ENCODE peak calls at places on chromosomes 5 and 9, in seven cellular contexts. O, G, Z, V, L, C and R are unnamed samples.
A peak's percentile ranks its signal among the peaks of the same experiment; 100 is the strongest.

GRCh38 chr5:135028791-135029467 is 5.1 kb downstream of the PITX1 start:
- DNase-seq in O (no peak), G (peak; percentile 63), Z (peak; percentile 64), V (peak; percentile 2), L (no peak), C (no peak), R (no peak)

GRCh38 chr9:123364241-123364824 is 8.3 kb downstream of the CRB2 start:
- DNase-seq in O (no peak), G (peak; percentile 86), Z (no peak), V (peak; percentile 78), L (no peak), C (no peak), R (peak; percentile 48)

GRCh38 chr5:133643365-133643764 is 31.0 kb upstream of the FSTL4 start:
- DNase-seq in O (no peak), G (no peak), Z (no peak), V (no peak), L (no peak), C (no peak), R (no peak)

GRCh38 chr5:128290152-128290858 is 206.7 kb downstream of the SLC12A2 start:
- DNase-seq in O (no peak), G (no peak), Z (no peak), V (peak; percentile 28), L (no peak), C (no peak), R (peak; percentile 20)

GRCh38 chr5:135072357-135073247 is 38.6 kb upstream of the PITX1 start:
- DNase-seq in O (no peak), G (no peak), Z (no peak), V (no peak), L (no peak), C (no peak), R (no peak)

GRCh38 chr5:66741394-66741793 is 145.2 kb downstream of the MAST4 start:
- DNase-seq in O (no peak), G (no peak), Z (no peak), V (no peak), L (peak; percentile 26), C (no peak), R (no peak)

GRCh38 chr5:91384671-91385430 is 1.7 kb upstream of the ARRDC3 start:
- DNase-seq in O (no peak), G (peak; percentile 92), Z (no peak), V (peak; percentile 95), L (peak; percentile 50), C (peak; percentile 71), R (peak; percentile 94)

GRCh38 chr5:32984851-32985250 is 273.7 kb downstream of the NPR3 start:
- DNase-seq in O (no peak), G (no peak), Z (no peak), V (peak; percentile 29), L (no peak), C (no peak), R (peak; percentile 40)

GRCh38 chr9:27329292-27329691 is 32.3 kb upstream of the EQTN start:
- DNase-seq in O (no peak), G (no peak), Z (no peak), V (no peak), L (no peak), C (no peak), R (no peak)

GRCh38 chr9:106916491-106917235 is 53.7 kb downstream of the ZNF462 start:
- DNase-seq in O (no peak), G (peak; percentile 80), Z (peak; percentile 71), V (peak; percentile 90), L (peak; percentile 73), C (no peak), R (peak; percentile 80)

GRCh38 chr5:10579537-10580521 is 16.0 kb downstream of the ANKRD33B start:
- DNase-seq in O (no peak), G (no peak), Z (no peak), V (no peak), L (no peak), C (no peak), R (no peak)

GRCh38 chr9:122029898-122030297 is 63.2 kb downstream of the TTLL11 start:
- DNase-seq in O (no peak), G (no peak), Z (no peak), V (no peak), L (no peak), C (no peak), R (peak; percentile 19)

GRCh38 chr5:133844836-133845235 is 123.6 kb downstream of the C5orf15 start:
- DNase-seq in O (no peak), G (no peak), Z (no peak), V (no peak), L (no peak), C (no peak), R (no peak)

GRCh38 chr5:95838001-95838520 is 15.5 kb upstream of the GLRX start:
- DNase-seq in O (no peak), G (no peak), Z (no peak), V (no peak), L (no peak), C (no peak), R (no peak)

GRCh38 chr5:93886098-93886806 is 144.9 kb upstream of the POU5F2 start:
- DNase-seq in O (no peak), G (no peak), Z (no peak), V (no peak), L (no peak), C (no peak), R (peak; percentile 21)
- H3K4me3 ChIP-seq in O (no peak overlapping the region), G (no peak overlapping the region), Z (no peak overlapping the region), V (no peak overlapping the region), L (no peak overlapping the region), C (no peak overlapping the region), R (no peak overlapping the region)

DNA sequence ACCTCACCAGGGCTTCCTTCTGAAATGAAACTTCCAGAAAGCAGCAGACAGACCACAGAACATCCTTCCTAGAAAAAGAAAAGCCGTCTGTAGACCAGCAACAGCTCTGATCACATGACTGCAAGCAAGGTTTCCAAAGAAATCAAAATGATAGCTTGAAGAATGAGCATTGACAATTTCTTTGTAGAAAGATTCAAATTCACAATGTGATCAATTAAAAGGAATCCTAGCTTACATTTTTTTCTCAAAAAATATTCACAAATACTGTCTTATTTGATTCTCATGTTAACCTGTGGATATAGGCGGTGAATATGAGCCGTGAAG is 144.9 kb downstream of the MTX3 start:
- DNase-seq in O (no peak), G (no peak), Z (no peak), V (no peak), L (no peak), C (no peak), R (no peak)
- H3K4me3 ChIP-seq in O (no peak overlapping the region), G (no peak overlapping the region), Z (no peak overlapping the region), V (no peak overlapping the region), L (no peak overlapping the region), C (no peak overlapping the region), R (no peak overlapping the region)

GRCh38 chr9:133791069-133791468 is 52.9 kb upstream of the SARDH start:
- DNase-seq in O (no peak), G (no peak), Z (no peak), V (no peak), L (no peak), C (no peak), R (no peak)

GRCh38 chr9:133787749-133788015 is 49.5 kb upstream of the SARDH start:
- DNase-seq in O (no peak), G (peak; percentile 17), Z (no peak), V (no peak), L (peak; percentile 77), C (peak; percentile 16), R (peak; percentile 11)

GRCh38 chr9:133786936-133787748 is 49.0 kb upstream of the SARDH start:
- DNase-seq in O (no peak), G (no peak), Z (no peak), V (no peak), L (no peak), C (no peak), R (no peak)

GRCh38 chr9:133788045-133788818 is 50.1 kb upstream of the SARDH start:
- DNase-seq in O (no peak), G (no peak), Z (no peak), V (no peak), L (no peak), C (no peak), R (no peak)

GRCh38 chr9:133788819-133789733 is 50.9 kb upstream of the SARDH start:
- DNase-seq in O (no peak), G (no peak), Z (no peak), V (no peak), L (peak; percentile 70), C (no peak), R (no peak)
- H3K4me3 ChIP-seq in O (no peak overlapping the region), G (no peak overlapping the region), Z (no peak overlapping the region), V (no peak overlapping the region), L (no peak overlapping the region), C (no peak overlapping the region), R (no peak overlapping the region)

GRCh38 chr9:114097613-114098020 is 1.5 kb downstream of the KIF12 start:
- DNase-seq in O (no peak), G (no peak), Z (no peak), V (peak; percentile 30), L (peak; percentile 72), C (no peak), R (no peak)
- H3K4me3 ChIP-seq in O (no peak overlapping the region), G (peak overlapping the region; percentile 42), Z (peak overlapping the region; percentile 33), V (peak overlapping the region; percentile 22), L (peak overlapping the region; percentile 56), C (no peak overlapping the region), R (no peak overlapping the region)

GRCh38 chr9:33448159-33448511 is 742 bp upstream of the AQP3 start:
- DNase-seq in O (no peak), G (no peak), Z (no peak), V (no peak), L (no peak), C (no peak), R (no peak)

GRCh38 chr9:33447404-33448158 is at the start of gene AQP3:
- DNase-seq in O (peak; percentile 64), G (peak; percentile 37), Z (peak; percentile 80), V (peak; percentile 24), L (peak; percentile 81), C (no peak), R (no peak)

GRCh38 chr9:33445389-33445881 is 2.0 kb downstream of the AQP3 start:
- DNase-seq in O (peak; percentile 31), G (no peak), Z (no peak), V (no peak), L (peak; percentile 29), C (no peak), R (no peak)

GRCh38 chr9:33446507-33447403 is 638 bp downstream of the AQP3 start:
- DNase-seq in O (peak; percentile 57), G (peak; percentile 34), Z (no peak), V (peak; percentile 63), L (peak; percentile 56), C (peak; percentile 79), R (peak; percentile 59)

GRCh38 chr9:33445941-33446506 is 1.4 kb downstream of the AQP3 start:
- DNase-seq in O (no peak), G (no peak), Z (no peak), V (no peak), L (peak; percentile 42), C (no peak), R (no peak)
- H3K4me3 ChIP-seq in O (peak overlapping the region; percentile 77), G (no peak overlapping the region), Z (no peak overlapping the region), V (no peak overlapping the region), L (no peak overlapping the region), C (no peak overlapping the region), R (no peak overlapping the region)

GRCh38 chr9:130022566-130023146 is 20.3 kb downstream of the FNBP1 start:
- DNase-seq in O (no peak), G (no peak), Z (no peak), V (no peak), L (no peak), C (no peak), R (no peak)
- H3K4me3 ChIP-seq in O (no peak overlapping the region), G (no peak overlapping the region), Z (no peak overlapping the region), V (no peak overlapping the region), L (no peak overlapping the region), C (peak overlapping the region; percentile 46), R (no peak overlapping the region)